ENCODE peak calls at places on chromosomes 4 and X, in five cellular contexts. One of them, this sample, is unnamed.

GRCh38 chrX:4935846-4936245 is 1222.4 kb upstream of the PRKX start:
- DNase-seq in H9: no peak
- DNase-seq in neuronal stem cell: no peak
- DNase-seq in H1: no peak
- DNase-seq in trophoblast cell: peak
- DNase-seq in this sample: peak

GRCh38 chr4:54400188-54400587 is 171.1 kb downstream of the PDGFRA start:
- DNase-seq in H9: no peak
- DNase-seq in neuronal stem cell: no peak
- DNase-seq in H1: no peak
- DNase-seq in trophoblast cell: no peak
- DNase-seq in this sample: peak

GRCh38 chr4:112327950-112328349 is 30.8 kb downstream of the ALPK1 start:
- DNase-seq in H9: no peak
- DNase-seq in neuronal stem cell: peak
- DNase-seq in H1: no peak
- DNase-seq in trophoblast cell: no peak
- DNase-seq in this sample: peak

GRCh38 chr4:141706445-141706844 is 70.1 kb downstream of the IL15 start:
- DNase-seq in H9: no peak
- DNase-seq in neuronal stem cell: no peak
- DNase-seq in H1: no peak
- DNase-seq in trophoblast cell: no peak
- DNase-seq in this sample: no peak

GRCh38 chr4:150096625-150097024 is 18.4 kb downstream of the DCLK2 start:
- DNase-seq in H9: no peak
- DNase-seq in neuronal stem cell: peak
- DNase-seq in H1: no peak
- DNase-seq in trophoblast cell: no peak
- DNase-seq in this sample: no peak

GRCh38 chr4:16196482-16197393 is 29.5 kb downstream of the TAPT1 start:
- DNase-seq in H9: no peak
- DNase-seq in neuronal stem cell: peak
- DNase-seq in H1: no peak
- DNase-seq in trophoblast cell: peak
- DNase-seq in this sample: peak

GRCh38 chrX:8955521-8955920 is 78.4 kb downstream of the FAM9B start:
- DNase-seq in H9: no peak
- DNase-seq in neuronal stem cell: no peak
- DNase-seq in H1: no peak
- DNase-seq in trophoblast cell: no peak
- DNase-seq in this sample: no peak

GRCh38 chr4:139256349-139256748 is 23.7 kb downstream of the MGARP start:
- DNase-seq in H9: no peak
- DNase-seq in neuronal stem cell: no peak
- DNase-seq in H1: no peak
- DNase-seq in trophoblast cell: no peak
- DNase-seq in this sample: no peak

GRCh38 chrX:586351-586750 is 44.2 kb upstream of the SHOX start:
- DNase-seq in H9: no peak
- DNase-seq in neuronal stem cell: no peak
- DNase-seq in H1: no peak
- DNase-seq in trophoblast cell: no peak
- DNase-seq in this sample: no peak

GRCh38 chr4:93299116-93299515 is 529.4 kb upstream of the ATOH1 start:
- DNase-seq in H9: no peak
- DNase-seq in neuronal stem cell: no peak
- DNase-seq in H1: no peak
- DNase-seq in trophoblast cell: no peak
- DNase-seq in this sample: no peak

GRCh38 chrX:119885554-119886428 is 9.9 kb upstream of the AKAP14 start:
- DNase-seq in H9: no peak
- DNase-seq in neuronal stem cell: no peak
- DNase-seq in H1: no peak
- DNase-seq in trophoblast cell: no peak
- DNase-seq in this sample: peak

GRCh38 chrX:85808217-85808616 is 239.1 kb downstream of the CHM start:
- DNase-seq in H9: no peak
- DNase-seq in neuronal stem cell: no peak
- DNase-seq in H1: no peak
- DNase-seq in trophoblast cell: no peak
- DNase-seq in this sample: no peak

GRCh38 chrX:140918398-140919043 is 83.9 kb upstream of the SPANXB1 start:
- DNase-seq in H9: peak
- DNase-seq in neuronal stem cell: peak
- DNase-seq in H1: peak
- DNase-seq in trophoblast cell: peak
- DNase-seq in this sample: peak

GRCh38 chrX:39821011-39821708 is 276.6 kb downstream of the BCOR start:
- DNase-seq in H9: peak
- DNase-seq in neuronal stem cell: peak
- DNase-seq in H1: no peak
- DNase-seq in trophoblast cell: no peak
- DNase-seq in this sample: peak

GRCh38 chrX:153689654-153690465 is 2.1 kb downstream of the SLC6A8 start:
- DNase-seq in H9: peak
- DNase-seq in neuronal stem cell: no peak
- DNase-seq in H1: no peak
- DNase-seq in trophoblast cell: no peak
- DNase-seq in this sample: no peak

GRCh38 chr4:5051692-5052423 is 578 bp downstream of the STK32B start:
- DNase-seq in H9: peak
- DNase-seq in neuronal stem cell: peak
- DNase-seq in H1: no peak
- DNase-seq in trophoblast cell: no peak
- DNase-seq in this sample: peak

GRCh38 chrX:129360175-129360574 is 163.1 kb downstream of the SMARCA1 start:
- DNase-seq in H9: peak
- DNase-seq in neuronal stem cell: peak
- DNase-seq in H1: no peak
- DNase-seq in trophoblast cell: peak
- DNase-seq in this sample: peak

GRCh38 chrX:121755541-121755940 is 708.1 kb downstream of the GLUD2 start:
- DNase-seq in H9: no peak
- DNase-seq in neuronal stem cell: no peak
- DNase-seq in H1: no peak
- DNase-seq in trophoblast cell: no peak
- DNase-seq in this sample: no peak

GRCh38 chrX:135688137-135688536 is 25.3 kb upstream of the CT45A1 start:
- DNase-seq in H9: peak
- DNase-seq in neuronal stem cell: no peak
- DNase-seq in H1: no peak
- DNase-seq in trophoblast cell: no peak
- DNase-seq in this sample: no peak

GRCh38 chr4:152245706-152246105 is 290.2 kb downstream of the FBXW7 start:
- DNase-seq in H9: no peak
- DNase-seq in neuronal stem cell: no peak
- DNase-seq in H1: no peak
- DNase-seq in trophoblast cell: no peak
- DNase-seq in this sample: no peak

GRCh38 chrX:41478397-41478911 is 31.3 kb downstream of the NYX start:
- DNase-seq in H9: no peak
- DNase-seq in neuronal stem cell: no peak
- DNase-seq in H1: no peak
- DNase-seq in trophoblast cell: no peak
- DNase-seq in this sample: no peak

GRCh38 chrX:31555506-31555905 is 483.7 kb upstream of the FTHL17 start:
- DNase-seq in H9: no peak
- DNase-seq in neuronal stem cell: no peak
- DNase-seq in H1: no peak
- DNase-seq in trophoblast cell: no peak
- DNase-seq in this sample: no peak

GRCh38 chrX:1925053-1925481 is 310.2 kb downstream of the ASMT start:
- DNase-seq in H9: peak
- DNase-seq in neuronal stem cell: peak
- DNase-seq in H1: peak
- DNase-seq in trophoblast cell: no peak
- DNase-seq in this sample: no peak

GRCh38 chr4:26936284-26937065 is 75.8 kb downstream of the STIM2 start:
- DNase-seq in H9: no peak
- DNase-seq in neuronal stem cell: no peak
- DNase-seq in H1: no peak
- DNase-seq in trophoblast cell: no peak
- DNase-seq in this sample: peak

GRCh38 chr4:111605111-111605510 is 540.1 kb upstream of the FAM241A start:
- DNase-seq in H9: no peak
- DNase-seq in neuronal stem cell: no peak
- DNase-seq in H1: no peak
- DNase-seq in trophoblast cell: no peak
- DNase-seq in this sample: no peak

GRCh38 chr4:55661398-55662056 is 25.4 kb upstream of the NMU start:
- DNase-seq in H9: no peak
- DNase-seq in neuronal stem cell: no peak
- DNase-seq in H1: no peak
- DNase-seq in trophoblast cell: no peak
- DNase-seq in this sample: no peak

GRCh38 chrX:34147345-34147744 is 15.2 kb upstream of the FAM47A start:
- DNase-seq in H9: peak
- DNase-seq in neuronal stem cell: no peak
- DNase-seq in H1: no peak
- DNase-seq in trophoblast cell: no peak
- DNase-seq in this sample: no peak

GRCh38 chrX:50770702-50771101 is 43.3 kb downstream of the SHROOM4 start:
- DNase-seq in H9: no peak
- DNase-seq in neuronal stem cell: no peak
- DNase-seq in H1: no peak
- DNase-seq in trophoblast cell: no peak
- DNase-seq in this sample: no peak

GRCh38 chr4:98546910-98547544 is 111.4 kb downstream of the TSPAN5 start:
- DNase-seq in H9: no peak
- DNase-seq in neuronal stem cell: no peak
- DNase-seq in H1: no peak
- DNase-seq in trophoblast cell: no peak
- DNase-seq in this sample: no peak

GRCh38 chr4:69025191-69025998 is 70.9 kb upstream of the UGT2B7 start:
- DNase-seq in H9: peak
- DNase-seq in neuronal stem cell: peak
- DNase-seq in H1: peak
- DNase-seq in trophoblast cell: no peak
- DNase-seq in this sample: peak

GRCh38 chr4:125112536-125112935 is 202.2 kb upstream of the FAT4 start:
- DNase-seq in H9: no peak
- DNase-seq in neuronal stem cell: no peak
- DNase-seq in H1: no peak
- DNase-seq in trophoblast cell: no peak
- DNase-seq in this sample: no peak

GRCh38 chr4:125115476-125115875 is 199.3 kb upstream of the FAT4 start:
- DNase-seq in H9: no peak
- DNase-seq in neuronal stem cell: no peak
- DNase-seq in H1: no peak
- DNase-seq in trophoblast cell: no peak
- DNase-seq in this sample: no peak

GRCh38 chr4:125111352-125111751 is 203.4 kb upstream of the FAT4 start:
- DNase-seq in H9: no peak
- DNase-seq in neuronal stem cell: no peak
- DNase-seq in H1: no peak
- DNase-seq in trophoblast cell: no peak
- DNase-seq in this sample: no peak

GRCh38 chr4:125115941-125116340 is 198.8 kb upstream of the FAT4 start:
- DNase-seq in H9: no peak
- DNase-seq in neuronal stem cell: no peak
- DNase-seq in H1: no peak
- DNase-seq in trophoblast cell: peak
- DNase-seq in this sample: peak

GRCh38 chr4:125116431-125116830 is 198.3 kb upstream of the FAT4 start:
- DNase-seq in H9: no peak
- DNase-seq in neuronal stem cell: no peak
- DNase-seq in H1: no peak
- DNase-seq in trophoblast cell: no peak
- DNase-seq in this sample: peak
- H4K8ac ChIP-seq in H9: no peak
- H4K8ac ChIP-seq in neuronal stem cell: no peak
- H4K8ac ChIP-seq in H1: no peak
- H4K8ac ChIP-seq in trophoblast cell: no peak
- H4K8ac ChIP-seq in this sample: no peak

GRCh38 chr4:36771411-36772153 is 473.0 kb upstream of the NWD2 start:
- DNase-seq in H9: no peak
- DNase-seq in neuronal stem cell: no peak
- DNase-seq in H1: no peak
- DNase-seq in trophoblast cell: no peak
- DNase-seq in this sample: no peak
- H2BK12ac ChIP-seq in H9: no peak
- H2BK12ac ChIP-seq in neuronal stem cell: no peak
- H2BK12ac ChIP-seq in H1: no peak
- H2BK12ac ChIP-seq in trophoblast cell: no peak
- H2BK12ac ChIP-seq in this sample: no peak

DNA sequence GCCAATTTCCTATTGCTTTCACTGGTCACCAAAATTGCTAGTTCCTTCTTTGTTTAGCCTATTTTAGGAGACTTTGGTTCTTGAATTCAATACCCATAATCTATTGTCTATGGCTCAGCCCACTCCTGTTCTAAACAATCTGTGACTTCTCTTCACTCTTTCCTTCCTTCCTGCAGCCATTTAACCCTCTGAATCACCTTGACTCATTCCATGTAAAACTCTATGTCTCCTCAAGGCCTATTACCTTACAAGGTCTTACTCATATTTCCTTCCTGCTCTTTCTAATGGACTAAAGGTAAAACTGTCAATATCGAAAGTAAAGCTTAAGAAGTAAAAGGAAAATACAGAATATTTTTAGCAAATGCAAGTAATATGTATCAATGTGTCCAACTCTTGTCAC is 301.6 kb downstream of the ARHGAP24 start:
- DNase-seq in H9: no peak
- DNase-seq in neuronal stem cell: no peak
- DNase-seq in H1: no peak
- DNase-seq in trophoblast cell: no peak
- DNase-seq in this sample: peak
- H4K8ac ChIP-seq in H9: no peak
- H4K8ac ChIP-seq in neuronal stem cell: no peak
- H4K8ac ChIP-seq in H1: no peak
- H4K8ac ChIP-seq in trophoblast cell: no peak
- H4K8ac ChIP-seq in this sample: no peak

DNA sequence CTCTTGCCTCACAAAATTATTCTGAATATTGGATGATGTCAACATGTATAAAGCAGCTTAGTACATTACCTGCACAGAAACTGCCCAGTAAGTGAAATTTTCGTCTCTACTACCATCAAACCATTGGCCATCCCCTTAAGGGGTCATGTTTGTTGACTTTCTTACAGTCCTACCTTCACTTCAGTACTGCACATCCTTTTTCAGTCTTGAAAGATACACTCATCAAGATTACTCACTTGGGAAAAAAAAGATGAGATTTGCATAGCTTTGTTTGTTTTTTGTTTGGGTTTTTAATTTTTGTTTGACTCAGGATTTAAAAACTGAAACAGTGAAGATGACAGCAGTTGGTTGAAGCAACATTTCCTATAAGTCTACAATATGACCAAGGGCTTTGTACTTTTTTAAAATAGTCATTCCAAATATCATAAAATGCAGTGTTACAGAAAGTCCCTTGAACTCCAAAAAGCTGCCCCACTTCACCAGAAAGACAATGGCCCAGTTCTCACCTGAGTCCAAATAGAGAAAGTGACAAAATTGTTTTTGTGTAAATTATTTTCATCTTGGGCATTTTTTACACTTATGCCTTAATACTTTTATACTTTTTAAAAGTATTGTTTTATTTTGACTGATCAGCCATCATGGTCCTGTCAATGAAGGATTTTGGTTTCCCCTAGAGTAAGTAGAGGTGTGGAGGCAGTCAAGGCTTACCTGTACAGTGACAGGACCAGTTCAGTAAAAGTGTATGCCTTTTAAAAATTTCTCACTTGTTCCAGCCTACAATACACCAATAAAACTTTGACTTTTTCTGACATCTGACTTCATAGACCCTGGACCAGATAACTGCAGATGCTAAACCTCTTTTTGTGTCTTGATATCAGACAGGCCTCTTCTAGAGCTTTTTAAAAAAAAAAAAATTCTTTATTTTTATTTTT is 59.7 kb upstream of the EDA2R start:
- DNase-seq in H9: no peak
- DNase-seq in neuronal stem cell: no peak
- DNase-seq in H1: no peak
- DNase-seq in trophoblast cell: no peak
- DNase-seq in this sample: no peak
- H2BK12ac ChIP-seq in H9: no peak
- H2BK12ac ChIP-seq in neuronal stem cell: no peak
- H2BK12ac ChIP-seq in H1: no peak
- H2BK12ac ChIP-seq in trophoblast cell: no peak
- H2BK12ac ChIP-seq in this sample: no peak